ENCODE peak calls at places on chromosomes 11 and 22, in eight cellular contexts. P, D, J, G, R, H, W and N are unnamed samples.

GRCh38 chr11:63667993-63668392 is 3.2 kb downstream of the ATL3 start:
- DNase-seq in P (no peak), D (peak; percentile 95), J (no peak), G (no peak), R (peak; percentile 68), H (no peak), W (peak; percentile 97), N (no peak)

GRCh38 chr11:93522448-93522847 is 20.7 kb downstream of the SMCO4 start:
- DNase-seq in P (peak; percentile 37), D (no peak), J (no peak), G (no peak), R (no peak), H (no peak), W (no peak), N (no peak)

GRCh38 chr11:110362916-110363574 is 66.6 kb upstream of the RDX start:
- DNase-seq in P (no peak), D (no peak), J (no peak), G (no peak), R (peak; percentile 34), H (no peak), W (no peak), N (no peak)

GRCh38 chr11:12269104-12269441 is 108.3 kb upstream of the PARVA start:
- DNase-seq in P (no peak), D (no peak), J (no peak), G (no peak), R (no peak), H (no peak), W (no peak), N (no peak)

GRCh38 chr11:10588904-10589303 is 20.4 kb upstream of the LYVE1 start:
- DNase-seq in P (no peak), D (no peak), J (no peak), G (no peak), R (no peak), H (no peak), W (no peak), N (no peak)

GRCh38 chr11:134032501-134033091 is 36.3 kb upstream of the JAM3 start:
- DNase-seq in P (no peak), D (no peak), J (no peak), G (peak; percentile 66), R (no peak), H (no peak), W (peak; percentile 20), N (no peak)

GRCh38 chr11:829116-829945 is 1.6 kb downstream of the CRACR2B start:
- DNase-seq in P (peak; percentile 76), D (no peak), J (no peak), G (no peak), R (no peak), H (peak; percentile 90), W (no peak), N (no peak)

GRCh38 chr11:31022080-31022479 is 347.5 kb downstream of the DCDC1 start:
- DNase-seq in P (no peak), D (no peak), J (no peak), G (no peak), R (no peak), H (no peak), W (no peak), N (no peak)

GRCh38 chr22:39832627-39833074 is 60.9 kb downstream of the ENTHD1 start:
- DNase-seq in P (no peak), D (no peak), J (no peak), G (no peak), R (no peak), H (no peak), W (no peak), N (no peak)

GRCh38 chr11:72223615-72224586 is 666 bp upstream of the INPPL1 start:
- DNase-seq in P (peak; percentile 73), D (peak; percentile 60), J (peak; percentile 52), G (peak; percentile 89), R (peak; percentile 8), H (peak; percentile 93), W (peak; percentile 72), N (peak; percentile 40)

GRCh38 chr11:62592216-62592815 is 993 bp upstream of the TUT1 start:
- DNase-seq in P (peak; percentile 55), D (no peak), J (no peak), G (no peak), R (no peak), H (no peak), W (no peak), N (no peak)
- H3K27me3 ChIP-seq in P (no peaks in the 10 kb centered on the region), D (no peaks in the 10 kb centered on the region), J (no peaks in the 10 kb centered on the region), G (no peaks in the 10 kb centered on the region), R (no peaks in the 10 kb centered on the region), H (no peaks in the 10 kb centered on the region), W (no peaks in the 10 kb centered on the region), N (no peaks in the 10 kb centered on the region)

GRCh38 chr22:45974498-45974897 is 2.5 kb downstream of the WNT7B start:
- DNase-seq in P (no peak), D (no peak), J (no peak), G (no peak), R (no peak), H (no peak), W (no peak), N (no peak)

GRCh38 chr22:45972868-45973212 is 4.1 kb downstream of the WNT7B start:
- DNase-seq in P (no peak), D (no peak), J (no peak), G (no peak), R (no peak), H (no peak), W (no peak), N (no peak)

GRCh38 chr22:45970709-45971388 is 6.1 kb downstream of the WNT7B start:
- DNase-seq in P (no peak), D (peak; percentile 53), J (no peak), G (no peak), R (no peak), H (no peak), W (peak; percentile 72), N (no peak)

GRCh38 chr22:45971389-45972028 is 5.5 kb downstream of the WNT7B start:
- DNase-seq in P (no peak), D (peak; percentile 23), J (no peak), G (no peak), R (no peak), H (no peak), W (peak; percentile 14), N (no peak)

DNA sequence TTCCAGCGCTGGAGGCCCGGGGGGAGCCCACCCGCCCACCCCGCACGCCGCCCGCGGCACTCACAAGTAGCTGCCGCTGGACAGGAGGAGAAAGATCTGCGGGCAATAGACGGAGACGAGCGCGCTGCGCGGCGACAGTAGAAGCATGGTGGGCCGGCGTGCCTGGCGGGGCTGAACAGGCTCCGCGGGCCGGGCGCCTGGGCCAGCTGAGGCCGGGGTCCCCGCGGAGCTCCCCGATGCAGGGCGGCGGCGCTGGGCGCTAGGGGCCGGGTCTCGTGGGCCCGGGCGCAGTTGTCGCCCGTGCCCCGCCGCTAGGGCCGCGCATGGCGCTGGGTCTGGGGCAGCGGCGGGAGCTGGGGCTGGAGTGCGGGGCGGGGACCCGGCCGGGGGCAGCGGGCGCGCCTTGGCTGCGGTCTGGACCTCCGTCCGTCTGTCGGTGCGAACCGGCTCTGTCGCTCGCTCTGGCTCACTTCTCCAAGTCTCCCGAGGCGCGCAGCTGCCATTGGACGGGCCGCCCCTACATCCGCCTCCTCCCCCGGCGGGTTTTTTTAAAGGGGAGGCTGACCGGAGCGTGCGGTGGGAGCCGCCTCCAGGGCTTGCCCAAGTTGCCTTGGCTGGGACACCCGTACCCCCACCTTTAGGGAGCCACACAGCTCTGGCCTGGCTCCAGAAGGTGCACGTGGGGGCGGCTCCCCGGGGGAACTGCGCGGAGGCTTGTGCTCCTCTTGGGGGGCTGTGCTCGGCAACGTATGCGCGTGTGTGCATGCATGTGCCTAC is 4.7 kb downstream of the WNT7B start:
- DNase-seq in P (no peak), D (peak; percentile 32), J (no peak), G (no peak), R (no peak), H (no peak), W (peak; percentile 58), N (no peak)
- H3K4me1 ChIP-seq in P (no peaks in the 10 kb centered on the region), D (peaks cover 41% of the 10 kb centered on the region), J (no peaks in the 10 kb centered on the region), G (peaks cover 20% of the 10 kb centered on the region), R (peaks cover 54% of the 10 kb centered on the region), H (peaks cover 48% of the 10 kb centered on the region), W (peaks cover 12% of the 10 kb centered on the region), N (no peaks in the 10 kb centered on the region)

DNA sequence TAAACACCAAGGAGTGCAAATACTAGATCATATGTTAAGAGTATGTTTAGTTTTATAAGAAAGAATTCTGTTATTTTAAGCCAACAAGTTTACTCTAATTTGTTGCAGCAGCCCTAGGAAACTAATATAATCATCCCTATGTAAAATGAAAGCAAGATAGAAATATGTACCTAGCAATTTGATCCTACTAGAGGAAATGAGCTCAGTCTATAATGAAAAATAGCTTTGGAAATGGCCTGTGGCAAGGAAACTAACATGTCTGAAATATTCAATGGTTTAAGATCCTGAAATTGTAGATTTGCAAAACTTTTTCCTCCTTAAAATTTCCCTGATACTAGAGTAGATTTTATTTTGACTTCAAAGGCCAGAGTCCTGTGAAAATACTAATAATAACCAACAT is 112.7 kb upstream of the SLC5A12 start:
- DNase-seq in P (no peak), D (no peak), J (no peak), G (no peak), R (no peak), H (no peak), W (no peak), N (no peak)
- H3K27me3 ChIP-seq in P (no peaks in the 10 kb centered on the region), D (no peaks in the 10 kb centered on the region), J (no peaks in the 10 kb centered on the region), G (no peaks in the 10 kb centered on the region), R (no peaks in the 10 kb centered on the region), H (no peaks in the 10 kb centered on the region), W (no peaks in the 10 kb centered on the region), N (no peaks in the 10 kb centered on the region)

GRCh38 chr11:107563702-107564101 is 1.8 kb downstream of the ALKBH8 start:
- DNase-seq in P (peak; percentile 41), D (peak; percentile 49), J (no peak), G (no peak), R (peak; percentile 72), H (no peak), W (peak; percentile 62), N (peak; percentile 22)

GRCh38 chr11:107566569-107566968 is 1.0 kb upstream of the ALKBH8 start:
- DNase-seq in P (no peak), D (no peak), J (no peak), G (no peak), R (no peak), H (no peak), W (no peak), N (no peak)

GRCh38 chr11:107567739-107568335 is 2.3 kb upstream of the ALKBH8 start:
- DNase-seq in P (no peak), D (no peak), J (no peak), G (no peak), R (no peak), H (no peak), W (no peak), N (no peak)

GRCh38 chr11:107564877-107565218 is 687 bp downstream of the ALKBH8 start:
- DNase-seq in P (no peak), D (no peak), J (no peak), G (no peak), R (no peak), H (no peak), W (no peak), N (no peak)

DNA sequence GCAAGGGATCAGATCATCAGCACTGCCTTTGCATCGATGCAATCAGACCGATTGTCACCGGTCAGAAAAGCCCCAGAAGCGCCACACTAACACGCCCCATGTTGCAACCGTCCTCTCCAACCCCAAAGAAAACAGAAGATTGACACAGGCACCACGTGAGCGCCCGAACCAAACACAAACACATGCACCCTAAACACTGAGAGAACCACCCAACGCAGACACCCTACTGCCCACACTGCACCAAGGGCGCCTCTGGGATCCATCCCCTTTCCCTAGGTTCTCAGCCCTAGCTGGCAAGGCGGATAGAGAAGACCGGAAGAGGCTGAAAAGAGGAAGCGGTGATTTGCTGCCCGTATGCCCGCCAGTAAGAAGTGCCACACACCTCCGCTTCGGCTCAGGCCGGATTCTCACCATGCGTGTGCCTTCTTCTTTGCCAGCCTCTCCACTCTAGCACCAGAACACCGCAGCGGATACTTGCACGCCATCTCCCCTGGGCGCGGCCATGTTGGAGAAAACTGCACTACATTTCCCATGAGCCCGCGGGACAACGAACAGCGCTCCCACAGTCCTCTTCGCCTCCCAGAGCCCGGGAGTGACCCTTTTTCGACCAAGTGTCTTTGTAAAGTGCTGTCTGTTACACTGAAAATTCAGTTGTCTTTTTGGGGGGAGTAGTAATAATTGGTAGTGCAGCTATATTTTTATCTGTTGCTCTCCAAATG is at the start of gene ALKBH8:
- DNase-seq in P (peak; percentile 78), D (peak; percentile 47), J (peak; percentile 68), G (peak; percentile 84), R (no peak), H (peak; percentile 92), W (peak; percentile 62), N (peak; percentile 75)
- H3K4me1 ChIP-seq in P (peaks cover 11% of the 10 kb centered on the region), D (peaks cover 36% of the 10 kb centered on the region), J (peaks cover 29% of the 10 kb centered on the region), G (peaks cover 22% of the 10 kb centered on the region), R (peaks cover 51% of the 10 kb centered on the region), H (peaks cover 32% of the 10 kb centered on the region), W (peaks cover 9% of the 10 kb centered on the region), N (peaks cover 8% of the 10 kb centered on the region)